ENCODE peak calls at places on chromosome 11, in eight cellular contexts. T, B, Q, V, M, A, L and R are unnamed samples.

GRCh38 chr11:115166826-115167225 is 337.4 kb downstream of the CADM1 start:
- DNase-seq in T (no peak), A (no peak), L (no peak), M (no peak), Q (no peak), B (no peak), V (no peak), R (no peak)

GRCh38 chr11:74620537-74620936 is 28.2 kb downstream of the POLD3 start:
- DNase-seq in V (no peak), A (peak; percentile 17), M (no peak), L (no peak), Q (no peak), T (no peak), B (no peak), R (no peak)

GRCh38 chr11:76166314-76166713 is 40.0 kb downstream of the WNT11 start:
- DNase-seq in B (peak; percentile 30), Q (no peak), T (no peak), A (no peak), L (no peak), V (no peak), M (no peak), R (no peak)

GRCh38 chr11:119529063-119529845 is 106.3 kb upstream of the THY1 start:
- DNase-seq in A (no peak), T (no peak), L (no peak), V (no peak), M (no peak), B (no peak), Q (no peak), R (no peak)

GRCh38 chr11:121067453-121067852 is 33.6 kb upstream of the TECTA start:
- DNase-seq in V (no peak), L (no peak), T (no peak), B (no peak), A (no peak), Q (no peak), M (no peak), R (no peak)

GRCh38 chr11:108906826-108907225 is 242.0 kb downstream of the DDX10 start:
- DNase-seq in V (no peak), M (no peak), A (peak; percentile 47), T (no peak), Q (no peak), L (no peak), B (no peak), R (no peak)

GRCh38 chr11:89922195-89922660 is at the start of gene TRIM49D1:
- DNase-seq in B (no peak), Q (no peak), T (no peak), L (no peak), V (no peak), M (no peak), A (no peak), R (no peak)

GRCh38 chr11:122758361-122758760 is 79.9 kb upstream of the CRTAM start:
- DNase-seq in M (no peak), Q (no peak), A (no peak), B (no peak), L (no peak), V (no peak), T (no peak), R (no peak)

GRCh38 chr11:130340671-130341319 is 26.1 kb upstream of the ZBTB44 start:
- DNase-seq in M (no peak), A (peak; percentile 14), L (no peak), B (no peak), T (no peak), V (no peak), Q (no peak), R (no peak)

DNA sequence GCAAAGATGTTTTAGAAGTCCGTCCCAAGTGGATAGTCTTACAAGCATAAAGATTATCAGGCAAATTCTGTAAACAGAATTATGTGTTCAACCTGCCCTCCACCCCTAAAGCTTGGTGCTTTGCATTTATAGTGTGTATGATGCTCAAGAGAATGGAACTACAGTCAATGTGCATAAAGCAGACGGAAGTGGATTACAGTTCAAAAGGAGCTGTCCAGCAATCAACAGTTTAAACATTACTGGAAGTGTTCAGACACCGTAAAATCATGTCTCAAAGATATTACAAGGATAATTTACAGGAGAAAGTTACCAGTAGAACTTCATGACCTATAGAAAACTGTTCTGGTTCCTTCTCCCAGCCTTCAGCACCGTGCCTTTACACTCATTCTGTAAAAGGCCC is 1.0 kb downstream of the RIC3 start:
- DNase-seq in B (no peak), V (no peak), L (no peak), A (peak; percentile 10), M (no peak), Q (no peak), T (no peak), R (no peak)
- H3K4me3 ChIP-seq in B (peak overlapping the region; percentile 85), V (no peak overlapping the region), L (no peak overlapping the region), A (no peak overlapping the region), M (peak overlapping the region; percentile 88), Q (peak overlapping the region; percentile 87), T (peak overlapping the region; percentile 57), R (peak overlapping the region; percentile 61)

GRCh38 chr11:47395225-47396048 is 13.0 kb upstream of the SLC39A13 start:
- DNase-seq in M (no peak), Q (no peak), T (peak; percentile 16), V (no peak), A (no peak), B (no peak), L (no peak), R (peak; percentile 73)
- H3K4me3 ChIP-seq in M (peak overlapping the region; percentile 18), Q (peak overlapping the region; percentile 70), T (peak overlapping the region; percentile 13), V (no peak overlapping the region), A (no peak overlapping the region), B (no peak overlapping the region), L (no peak overlapping the region), R (no peak overlapping the region)

GRCh38 chr11:66050581-66051231 is 1.5 kb upstream of the SF3B2 start:
- DNase-seq in T (no peak), L (no peak), Q (no peak), M (no peak), V (no peak), B (peak; percentile 47), A (no peak), R (no peak)
- H3K4me3 ChIP-seq in T (no peak overlapping the region), L (no peak overlapping the region), Q (no peak overlapping the region), M (no peak overlapping the region), V (no peak overlapping the region), B (peak overlapping the region; percentile 99), A (no peak overlapping the region), R (no peak overlapping the region)

GRCh38 chr11:35079581-35079980 is 59.4 kb upstream of the CD44 start:
- DNase-seq in L (no peak), Q (no peak), T (no peak), V (no peak), A (no peak), B (no peak), M (no peak), R (no peak)

GRCh38 chr11:35082322-35083180 is 56.4 kb upstream of the CD44 start:
- DNase-seq in M (peak; percentile 59), B (peak; percentile 50), L (peak; percentile 63), V (no peak), A (peak; percentile 85), Q (peak; percentile 94), T (peak; percentile 63), R (peak; percentile 82)

GRCh38 chr11:35084817-35085424 is 54.0 kb upstream of the CD44 start:
- DNase-seq in A (no peak), T (no peak), Q (no peak), V (no peak), L (no peak), B (no peak), M (no peak), R (no peak)

GRCh38 chr11:35085766-35086165 is 53.2 kb upstream of the CD44 start:
- DNase-seq in M (no peak), A (peak; percentile 30), L (no peak), Q (no peak), V (no peak), B (no peak), T (no peak), R (peak; percentile 65)

DNA sequence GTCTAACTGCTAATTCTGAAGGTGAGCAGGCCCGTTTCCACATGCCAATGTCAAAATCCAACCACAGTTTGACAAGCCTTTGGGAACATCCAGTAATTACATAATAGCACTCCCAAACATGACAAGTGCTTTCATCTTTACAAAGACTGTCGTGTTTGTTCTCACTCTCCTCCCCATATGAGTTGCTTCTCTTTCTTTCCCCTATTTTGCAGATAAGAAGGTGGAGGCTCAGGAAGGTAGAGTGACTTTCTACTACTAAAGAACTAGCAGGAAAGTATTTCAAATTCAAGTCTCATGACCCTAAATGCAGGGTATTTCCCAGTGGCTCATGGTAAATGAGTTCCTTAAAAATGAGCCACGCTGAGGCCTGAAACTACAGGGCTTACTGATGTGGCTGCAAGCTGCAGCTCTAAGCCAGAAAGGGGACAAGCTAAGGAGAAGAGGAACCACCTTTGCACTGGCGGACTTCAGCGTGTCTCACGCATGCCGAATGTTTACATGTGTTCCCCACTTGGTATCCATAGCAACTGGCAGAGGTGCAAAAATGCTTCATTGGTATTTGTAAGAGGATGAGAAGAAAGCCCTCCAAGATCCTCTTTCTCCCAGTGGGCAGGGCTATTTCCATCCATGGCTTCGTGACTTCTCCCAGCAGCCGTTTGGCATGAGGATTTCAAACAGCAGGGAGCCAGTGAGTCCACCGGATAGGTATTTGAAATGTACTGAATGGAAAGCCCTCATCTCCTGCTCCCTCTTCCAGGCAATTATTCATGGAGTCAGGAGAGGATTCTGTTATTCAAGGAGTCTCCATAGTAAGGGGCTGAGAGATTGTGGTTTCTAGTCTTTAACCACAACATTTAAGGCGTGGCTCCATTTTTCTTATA is 55.5 kb upstream of the CD44 start:
- DNase-seq in Q (peak; percentile 82), V (peak; percentile 100), T (peak; percentile 53), B (peak; percentile 37), M (peak; percentile 42), A (peak; percentile 91), L (no peak), R (peak; percentile 50)
- H3K4me3 ChIP-seq in Q (peak overlapping the region; percentile 55), V (no peak overlapping the region), T (no peak overlapping the region), B (no peak overlapping the region), M (no peak overlapping the region), A (no peak overlapping the region), L (no peak overlapping the region), R (no peak overlapping the region)

GRCh38 chr11:2386591-2386990 is 9.5 kb downstream of the CD81 start:
- DNase-seq in Q (no peak), T (no peak), B (no peak), L (no peak), V (no peak), A (no peak), M (no peak), R (peak; percentile 53)
- H3K4me3 ChIP-seq in Q (no peak overlapping the region), T (no peak overlapping the region), B (no peak overlapping the region), L (no peak overlapping the region), V (no peak overlapping the region), A (no peak overlapping the region), M (no peak overlapping the region), R (no peak overlapping the region)

DNA sequence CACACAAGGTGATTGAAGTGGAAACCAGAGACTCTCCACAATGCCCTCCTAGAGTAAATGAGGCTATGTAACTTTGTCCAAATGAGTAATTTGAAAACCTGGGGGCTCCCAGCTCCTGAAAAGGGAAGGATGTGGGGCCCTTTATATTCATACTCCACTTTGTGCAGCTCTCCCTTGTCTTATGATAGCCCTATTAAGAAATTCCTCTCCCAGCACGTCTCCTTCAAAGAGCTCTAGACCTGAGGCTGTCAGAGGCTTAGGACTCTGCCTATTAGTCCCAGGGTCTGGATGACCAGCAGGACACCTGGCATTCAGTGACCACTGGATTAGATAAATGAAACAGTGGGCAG is 2.1 kb downstream of the SLC43A1 start:
- DNase-seq in Q (no peak), A (no peak), T (no peak), V (no peak), L (no peak), B (no peak), M (no peak), R (no peak)
- H3K4me3 ChIP-seq in Q (no peak overlapping the region), A (no peak overlapping the region), T (peak overlapping the region; percentile 75), V (no peak overlapping the region), L (no peak overlapping the region), B (peak overlapping the region; percentile 86), M (peak overlapping the region; percentile 77), R (no peak overlapping the region)

GRCh38 chr11:33907419-33907818 is 15.5 kb upstream of the LMO2 start:
- DNase-seq in Q (no peak), B (no peak), L (no peak), V (no peak), T (no peak), A (no peak), M (no peak), R (no peak)
- H3K4me3 ChIP-seq in Q (no peak overlapping the region), B (no peak overlapping the region), L (no peak overlapping the region), V (no peak overlapping the region), T (no peak overlapping the region), A (no peak overlapping the region), M (no peak overlapping the region), R (no peak overlapping the region)